ENCODE peak calls at places on chromosomes 12 and 14, in five cellular contexts. One of them, this sample, is unnamed.

GRCh38 chr12:113048716-113049127 is 7.8 kb upstream of the DTX1 start:
- DNase-seq in esophagus muscularis mucosa: no peak
- DNase-seq in ovary: no peak
- DNase-seq in A549: peak; percentile 73
- DNase-seq in upper lobe of left lung: no peak
- DNase-seq in this sample: peak; percentile 57

GRCh38 chr14:37202265-37202664 is 4.5 kb downstream of the MIPOL1 start:
- DNase-seq in esophagus muscularis mucosa: no peak
- DNase-seq in ovary: no peak
- DNase-seq in A549: no peak
- DNase-seq in upper lobe of left lung: no peak
- DNase-seq in this sample: no peak

GRCh38 chr12:5505751-5506150 is 73.8 kb downstream of the NTF3 start:
- DNase-seq in esophagus muscularis mucosa: no peak
- DNase-seq in ovary: no peak
- DNase-seq in A549: no peak
- DNase-seq in upper lobe of left lung: no peak
- DNase-seq in this sample: no peak

GRCh38 chr14:100714205-100714781 is 12.4 kb upstream of the DLK1 start:
- DNase-seq in esophagus muscularis mucosa: no peak
- DNase-seq in ovary: no peak
- DNase-seq in A549: no peak
- DNase-seq in upper lobe of left lung: no peak
- DNase-seq in this sample: no peak

GRCh38 chr14:101464984-101465794 is 96.1 kb upstream of the DIO3 start:
- DNase-seq in esophagus muscularis mucosa: no peak
- DNase-seq in ovary: no peak
- DNase-seq in A549: no peak
- DNase-seq in upper lobe of left lung: no peak
- DNase-seq in this sample: peak; percentile 20

GRCh38 chr12:178715-179109 is 35.2 kb downstream of the SLC6A12 start:
- DNase-seq in esophagus muscularis mucosa: no peak
- DNase-seq in ovary: no peak
- DNase-seq in A549: no peak
- DNase-seq in upper lobe of left lung: no peak
- DNase-seq in this sample: no peak

GRCh38 chr14:90193925-90194324 is 62.4 kb upstream of the PSMC1 start:
- DNase-seq in esophagus muscularis mucosa: no peak
- DNase-seq in ovary: no peak
- DNase-seq in A549: peak; percentile 23
- DNase-seq in upper lobe of left lung: no peak
- DNase-seq in this sample: no peak

GRCh38 chr14:105124837-105125222 is 43.7 kb downstream of the JAG2 start:
- DNase-seq in esophagus muscularis mucosa: no peak
- DNase-seq in ovary: no peak
- DNase-seq in A549: no peak
- DNase-seq in upper lobe of left lung: no peak
- DNase-seq in this sample: no peak

GRCh38 chr14:64082837-64083236 is 211.3 kb downstream of the ESR2 start:
- DNase-seq in esophagus muscularis mucosa: no peak
- DNase-seq in ovary: peak; percentile 39
- DNase-seq in A549: no peak
- DNase-seq in upper lobe of left lung: no peak
- DNase-seq in this sample: no peak

GRCh38 chr14:95918466-95918865 is 41.8 kb downstream of the TUNAR start:
- DNase-seq in esophagus muscularis mucosa: no peak
- DNase-seq in ovary: no peak
- DNase-seq in A549: peak; percentile 16
- DNase-seq in upper lobe of left lung: no peak
- DNase-seq in this sample: no peak

GRCh38 chr12:116141833-116142162 is 135.7 kb downstream of the MED13L start:
- DNase-seq in esophagus muscularis mucosa: no peak
- DNase-seq in ovary: no peak
- DNase-seq in A549: no peak
- DNase-seq in upper lobe of left lung: no peak
- DNase-seq in this sample: no peak

GRCh38 chr14:101017806-101018560 is 114.5 kb upstream of the RTL1 start:
- DNase-seq in esophagus muscularis mucosa: peak; percentile 74
- DNase-seq in ovary: no peak
- DNase-seq in A549: no peak
- DNase-seq in upper lobe of left lung: no peak
- DNase-seq in this sample: peak; percentile 4

GRCh38 chr12:94184995-94185711 is 36.8 kb downstream of the PLXNC1 start:
- DNase-seq in esophagus muscularis mucosa: no peak
- DNase-seq in ovary: no peak
- DNase-seq in A549: no peak
- DNase-seq in upper lobe of left lung: no peak
- DNase-seq in this sample: no peak

GRCh38 chr12:113462880-113463745 is 8.6 kb downstream of the LHX5 start:
- DNase-seq in esophagus muscularis mucosa: no peak
- DNase-seq in ovary: no peak
- DNase-seq in A549: no peak
- DNase-seq in upper lobe of left lung: peak; percentile 82
- DNase-seq in this sample: no peak

GRCh38 chr14:86357866-86358265 is 827.9 kb downstream of the FLRT2 start:
- DNase-seq in esophagus muscularis mucosa: no peak
- DNase-seq in ovary: no peak
- DNase-seq in A549: no peak
- DNase-seq in upper lobe of left lung: no peak
- DNase-seq in this sample: no peak

GRCh38 chr14:35988550-35988949 is 162.4 kb downstream of the BRMS1L start:
- DNase-seq in esophagus muscularis mucosa: no peak
- DNase-seq in ovary: no peak
- DNase-seq in A549: no peak
- DNase-seq in upper lobe of left lung: no peak
- DNase-seq in this sample: no peak

GRCh38 chr14:26794731-26795130 is 196.9 kb upstream of the NOVA1 start:
- DNase-seq in esophagus muscularis mucosa: no peak
- DNase-seq in ovary: no peak
- DNase-seq in A549: no peak
- DNase-seq in upper lobe of left lung: no peak
- DNase-seq in this sample: no peak

GRCh38 chr14:86799244-86799647 is 1193.7 kb downstream of the GALC start:
- DNase-seq in esophagus muscularis mucosa: no peak
- DNase-seq in ovary: no peak
- DNase-seq in A549: peak; percentile 1
- DNase-seq in upper lobe of left lung: no peak
- DNase-seq in this sample: no peak

GRCh38 chr14:77045570-77045890 is 17.0 kb upstream of the IRF2BPL start:
- DNase-seq in esophagus muscularis mucosa: no peak
- DNase-seq in ovary: no peak
- DNase-seq in A549: no peak
- DNase-seq in upper lobe of left lung: no peak
- DNase-seq in this sample: peak; percentile 81

GRCh38 chr14:51638071-51638944 is 13.4 kb upstream of the FRMD6 start:
- DNase-seq in esophagus muscularis mucosa: no peak
- DNase-seq in ovary: no peak
- DNase-seq in A549: peak; percentile 76
- DNase-seq in upper lobe of left lung: no peak
- DNase-seq in this sample: no peak

GRCh38 chr14:101960225-101960624 is 4.1 kb upstream of the DYNC1H1 start:
- DNase-seq in esophagus muscularis mucosa: no peak
- DNase-seq in ovary: no peak
- DNase-seq in A549: no peak
- DNase-seq in upper lobe of left lung: no peak
- DNase-seq in this sample: no peak

GRCh38 chr12:78938341-78939084 is 73.9 kb downstream of the SYT1 start:
- DNase-seq in esophagus muscularis mucosa: no peak
- DNase-seq in ovary: no peak
- DNase-seq in A549: no peak
- DNase-seq in upper lobe of left lung: no peak
- DNase-seq in this sample: no peak

DNA sequence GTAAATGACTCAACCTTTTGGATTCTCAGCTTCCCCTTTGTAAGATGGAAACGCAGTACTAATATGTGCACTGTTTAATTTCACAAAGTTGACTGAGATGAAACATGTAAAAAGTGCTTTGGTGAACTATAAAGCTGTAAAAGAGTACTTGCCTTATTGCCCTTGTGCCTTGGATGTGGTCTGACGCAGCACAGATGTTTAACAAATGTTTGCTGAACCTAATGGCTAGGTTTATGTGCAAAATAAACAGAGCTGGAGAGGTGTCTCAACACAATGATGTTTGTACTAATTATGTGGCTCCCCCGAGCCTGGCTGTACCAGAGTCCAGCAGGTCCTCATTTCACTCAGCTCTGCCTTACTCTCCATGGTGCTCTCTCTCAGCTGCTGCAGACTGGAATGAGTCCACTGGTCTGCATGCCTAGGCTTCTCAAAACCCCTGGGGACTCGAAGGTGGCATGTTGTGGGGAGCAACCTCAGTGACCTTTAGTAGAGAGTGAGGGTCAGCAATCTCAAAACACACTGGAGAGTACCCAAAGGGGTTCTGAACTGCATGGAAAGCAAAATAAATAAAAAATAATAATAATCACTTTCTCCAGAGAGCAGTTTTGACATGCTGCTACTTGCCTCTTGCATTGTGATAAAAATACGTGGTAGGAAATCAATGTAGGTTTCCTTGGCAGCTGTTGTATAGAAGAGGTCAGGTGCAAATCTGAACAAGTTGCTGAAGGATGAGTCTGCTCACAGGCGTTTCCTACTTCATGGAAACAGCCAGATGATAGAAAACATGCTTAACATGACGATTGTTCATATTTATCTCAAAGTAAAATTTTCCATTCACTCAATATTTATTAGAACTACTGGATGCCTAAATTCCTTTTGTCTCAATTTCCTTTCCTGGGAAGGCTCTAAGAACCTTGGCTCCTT is 8.5 kb upstream of the AMIGO2 start:
- DNase-seq in esophagus muscularis mucosa: no peak
- DNase-seq in ovary: no peak
- DNase-seq in A549: peak; percentile 94
- DNase-seq in upper lobe of left lung: no peak
- DNase-seq in this sample: no peak
- TF ChIP-seq EP300 in esophagus muscularis mucosa: no peak
- TF ChIP-seq EP300 in ovary: no peak
- TF ChIP-seq EP300 in A549: peak; percentile 74
- TF ChIP-seq EP300 in upper lobe of left lung: no peak
- TF ChIP-seq EP300 in this sample: no peak

GRCh38 chr12:47242426-47242825 is 162.7 kb upstream of the AMIGO2 start:
- DNase-seq in esophagus muscularis mucosa: no peak
- DNase-seq in ovary: no peak
- DNase-seq in A549: no peak
- DNase-seq in upper lobe of left lung: no peak
- DNase-seq in this sample: no peak
- H3K4me1 ChIP-seq in esophagus muscularis mucosa: no peaks in the 10 kb centered on the region
- H3K4me1 ChIP-seq in ovary: peaks cover 2% of the 10 kb centered on the region
- H3K4me1 ChIP-seq in A549: peaks cover 36% of the 10 kb centered on the region
- H3K4me1 ChIP-seq in upper lobe of left lung: peaks cover 7% of the 10 kb centered on the region
- H3K4me1 ChIP-seq in this sample: peaks cover under 1% of the 10 kb centered on the region

GRCh38 chr12:24839268-24839791 is 109.6 kb downstream of the BCAT1 start:
- DNase-seq in esophagus muscularis mucosa: no peak
- DNase-seq in ovary: no peak
- DNase-seq in A549: no peak
- DNase-seq in upper lobe of left lung: no peak
- DNase-seq in this sample: no peak
- TF ChIP-seq EP300 in esophagus muscularis mucosa: no peak
- TF ChIP-seq EP300 in ovary: no peak
- TF ChIP-seq EP300 in A549: no peak
- TF ChIP-seq EP300 in upper lobe of left lung: no peak
- TF ChIP-seq EP300 in this sample: no peak

GRCh38 chr12:104737113-104737512 is 221.0 kb downstream of the SLC41A2 start:
- DNase-seq in esophagus muscularis mucosa: no peak
- DNase-seq in ovary: no peak
- DNase-seq in A549: no peak
- DNase-seq in upper lobe of left lung: no peak
- DNase-seq in this sample: no peak
- H3K4me1 ChIP-seq in esophagus muscularis mucosa: peaks cover 6% of the 10 kb centered on the region
- H3K4me1 ChIP-seq in ovary: peaks cover 3% of the 10 kb centered on the region
- H3K4me1 ChIP-seq in A549: peaks cover 11% of the 10 kb centered on the region
- H3K4me1 ChIP-seq in upper lobe of left lung: peaks cover 32% of the 10 kb centered on the region
- H3K4me1 ChIP-seq in this sample: peaks cover 71% of the 10 kb centered on the region

GRCh38 chr12:48815281-48816110 is 2.8 kb upstream of the CACNB3 start:
- DNase-seq in esophagus muscularis mucosa: peak; percentile 92
- DNase-seq in ovary: peak; percentile 83
- DNase-seq in A549: peak; percentile 84
- DNase-seq in upper lobe of left lung: peak; percentile 94
- DNase-seq in this sample: peak; percentile 84
- TF ChIP-seq EP300 in esophagus muscularis mucosa: no peak
- TF ChIP-seq EP300 in ovary: no peak
- TF ChIP-seq EP300 in A549: no peak
- TF ChIP-seq EP300 in upper lobe of left lung: no peak
- TF ChIP-seq EP300 in this sample: no peak

DNA sequence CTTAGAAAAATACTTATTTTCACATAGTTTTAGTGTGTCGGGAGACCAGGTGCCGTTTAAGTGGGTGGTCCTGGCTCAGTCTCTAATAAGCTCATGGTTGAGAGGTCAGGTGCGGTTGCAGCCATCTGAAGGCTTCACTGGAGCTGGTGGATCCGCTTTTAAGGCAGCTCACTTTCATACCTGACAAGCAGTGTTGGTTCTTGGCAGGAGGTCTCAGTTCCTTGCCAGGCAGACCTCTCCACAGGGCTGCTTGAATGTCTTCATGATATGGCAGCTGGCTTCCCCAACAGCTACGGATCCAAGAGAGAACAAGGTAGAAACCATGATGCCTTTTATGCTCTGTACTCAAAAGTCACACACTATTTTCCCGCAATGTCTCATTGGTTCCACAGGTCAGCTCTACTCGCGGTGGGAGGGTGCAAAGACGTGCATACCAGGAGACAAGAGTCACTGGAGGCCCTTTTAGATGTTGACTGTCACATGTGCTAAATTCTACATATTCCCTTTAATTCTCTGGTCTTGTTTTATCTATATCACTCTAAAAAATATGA is 8.0 kb upstream of the ZDHHC17 start:
- DNase-seq in esophagus muscularis mucosa: no peak
- DNase-seq in ovary: no peak
- DNase-seq in A549: no peak
- DNase-seq in upper lobe of left lung: no peak
- DNase-seq in this sample: no peak
- H3K4me1 ChIP-seq in esophagus muscularis mucosa: no peaks in the 10 kb centered on the region
- H3K4me1 ChIP-seq in ovary: no peaks in the 10 kb centered on the region
- H3K4me1 ChIP-seq in A549: no peaks in the 10 kb centered on the region
- H3K4me1 ChIP-seq in upper lobe of left lung: no peaks in the 10 kb centered on the region
- H3K4me1 ChIP-seq in this sample: no peaks in the 10 kb centered on the region

GRCh38 chr12:53451661-53452158 is at the start of gene PCBP2:
- DNase-seq in esophagus muscularis mucosa: peak; percentile 99
- DNase-seq in ovary: peak; percentile 97
- DNase-seq in A549: peak; percentile 100
- DNase-seq in upper lobe of left lung: peak; percentile 98
- DNase-seq in this sample: peak; percentile 97
- TF ChIP-seq EP300 in esophagus muscularis mucosa: no peak
- TF ChIP-seq EP300 in ovary: no peak
- TF ChIP-seq EP300 in A549: no peak
- TF ChIP-seq EP300 in upper lobe of left lung: no peak
- TF ChIP-seq EP300 in this sample: no peak